ENCODE peak calls at places on chromosome 1, in six cellular contexts. K, B, Q, T, L and C are unnamed samples.

GRCh38 chr1:172905452-172905851 is 145.3 kb downstream of the TNFSF18 start:
- DNase-seq in K (no peak), B (no peak), Q (no peak), T (no peak), L (no peak), C (no peak)

GRCh38 chr1:63713627-63714481 is 60.0 kb upstream of the ROR1 start:
- DNase-seq in K (no peak), B (no peak), Q (no peak), T (no peak), L (no peak), C (no peak)

GRCh38 chr1:214354440-214355148 is 73.6 kb downstream of the SMYD2 start:
- DNase-seq in K (peak; percentile 50), B (no peak), Q (no peak), T (no peak), L (no peak), C (no peak)

GRCh38 chr1:159979257-159979656 is 25.2 kb upstream of the SLAMF9 start:
- DNase-seq in K (no peak), B (no peak), Q (no peak), T (no peak), L (no peak), C (no peak)

GRCh38 chr1:234777850-234778214 is 167.9 kb upstream of the IRF2BP2 start:
- DNase-seq in K (no peak), B (no peak), Q (no peak), T (no peak), L (no peak), C (no peak)

GRCh38 chr1:77511440-77511840 is 171.0 kb downstream of the ZZZ3 start:
- DNase-seq in K (no peak), B (no peak), Q (no peak), T (no peak), L (no peak), C (no peak)

GRCh38 chr1:215277537-215277936 is 195.0 kb downstream of the KCNK2 start:
- DNase-seq in K (no peak), B (no peak), Q (no peak), T (no peak), L (no peak), C (no peak)

GRCh38 chr1:81509619-81510018 is 291.1 kb upstream of the ADGRL2 start:
- DNase-seq in K (no peak), B (no peak), Q (no peak), T (no peak), L (no peak), C (peak; percentile 5)

GRCh38 chr1:77303387-77303786 is 21.6 kb downstream of the AK5 start:
- DNase-seq in K (no peak), B (no peak), Q (no peak), T (no peak), L (no peak), C (no peak)

GRCh38 chr1:244010191-244010590 is 40.9 kb upstream of the ZBTB18 start:
- DNase-seq in K (no peak), B (no peak), Q (no peak), T (no peak), L (no peak), C (no peak)

GRCh38 chr1:113783254-113784103 is 24.2 kb upstream of the PHTF1 start:
- DNase-seq in K (no peak), B (peak; percentile 55), Q (no peak), T (no peak), L (peak; percentile 90), C (no peak)

GRCh38 chr1:160829766-160830165 is 32.9 kb downstream of the CD244 start:
- DNase-seq in K (no peak), B (no peak), Q (no peak), T (no peak), L (no peak), C (no peak)

GRCh38 chr1:2875677-2876531 is 74.4 kb upstream of the TTC34 start:
- DNase-seq in K (peak; percentile 82), B (no peak), Q (peak; percentile 56), T (no peak), L (no peak), C (no peak)

GRCh38 chr1:156471496-156472490 is 28.8 kb downstream of the MEF2D start:
- DNase-seq in K (no peak), B (no peak), Q (no peak), T (peak; percentile 97), L (no peak), C (no peak)

GRCh38 chr1:150622219-150622975 is 7.0 kb downstream of the ENSA start:
- DNase-seq in K (no peak), B (no peak), Q (peak; percentile 46), T (no peak), L (no peak), C (no peak)

DNA sequence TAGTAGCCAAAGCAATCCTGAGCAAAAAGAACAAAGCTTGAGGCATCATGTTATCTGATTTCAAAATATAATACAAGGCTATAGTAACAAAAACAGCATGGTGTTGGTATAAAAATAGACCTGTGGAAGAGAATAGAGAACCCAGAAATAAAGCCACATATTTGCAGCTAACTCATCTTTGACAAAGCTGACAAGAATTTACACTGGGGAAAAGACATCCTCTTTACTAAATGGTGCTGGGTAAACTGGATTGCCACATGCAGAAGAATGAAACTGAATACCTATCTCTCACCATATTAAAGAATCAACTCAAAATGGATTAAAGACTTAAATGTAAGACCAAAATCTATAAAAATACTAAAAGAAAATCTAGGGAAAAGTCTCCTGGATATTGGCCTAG is 59.5 kb upstream of the CD55 start:
- DNase-seq in K (no peak), B (no peak), Q (no peak), T (no peak), L (no peak), C (no peak)
- TF ChIP-seq GABPA in K (no peak), B (no peak), Q (no peak), T (no peak), L (no peak), C (no peak)

GRCh38 chr1:85577421-85578320 is 2.9 kb upstream of the CCN1 start:
- DNase-seq in K (peak; percentile 35), B (no peak), Q (no peak), T (no peak), L (no peak), C (peak; percentile 60)

GRCh38 chr1:85576642-85577420 is 3.7 kb upstream of the CCN1 start:
- DNase-seq in K (peak; percentile 90), B (no peak), Q (peak; percentile 75), T (peak; percentile 37), L (no peak), C (peak; percentile 91)

GRCh38 chr1:85579619-85580018 is 942 bp upstream of the CCN1 start:
- DNase-seq in K (no peak), B (no peak), Q (no peak), T (no peak), L (no peak), C (no peak)

GRCh38 chr1:85580046-85580411 is 532 bp upstream of the CCN1 start:
- DNase-seq in K (peak; percentile 23), B (no peak), Q (no peak), T (peak; percentile 76), L (no peak), C (peak; percentile 56)

GRCh38 chr1:85578321-85579295 is 2.0 kb upstream of the CCN1 start:
- DNase-seq in K (peak; percentile 68), B (no peak), Q (no peak), T (peak; percentile 40), L (no peak), C (no peak)
- TF ChIP-seq GABPA in K (no peak), B (no peak), Q (no peak), T (no peak), L (no peak), C (no peak)

GRCh38 chr1:29136463-29136915 is 12.8 kb upstream of the TMEM200B start:
- DNase-seq in K (peak; percentile 37), B (no peak), Q (peak; percentile 55), T (no peak), L (no peak), C (no peak)
- TF ChIP-seq GABPA in K (no peak), B (no peak), Q (no peak), T (no peak), L (no peak), C (no peak)

GRCh38 chr1:45730780-45731319 is 19.6 kb downstream of the IPP start:
- DNase-seq in K (no peak), B (no peak), Q (no peak), T (no peak), L (no peak), C (no peak)

DNA sequence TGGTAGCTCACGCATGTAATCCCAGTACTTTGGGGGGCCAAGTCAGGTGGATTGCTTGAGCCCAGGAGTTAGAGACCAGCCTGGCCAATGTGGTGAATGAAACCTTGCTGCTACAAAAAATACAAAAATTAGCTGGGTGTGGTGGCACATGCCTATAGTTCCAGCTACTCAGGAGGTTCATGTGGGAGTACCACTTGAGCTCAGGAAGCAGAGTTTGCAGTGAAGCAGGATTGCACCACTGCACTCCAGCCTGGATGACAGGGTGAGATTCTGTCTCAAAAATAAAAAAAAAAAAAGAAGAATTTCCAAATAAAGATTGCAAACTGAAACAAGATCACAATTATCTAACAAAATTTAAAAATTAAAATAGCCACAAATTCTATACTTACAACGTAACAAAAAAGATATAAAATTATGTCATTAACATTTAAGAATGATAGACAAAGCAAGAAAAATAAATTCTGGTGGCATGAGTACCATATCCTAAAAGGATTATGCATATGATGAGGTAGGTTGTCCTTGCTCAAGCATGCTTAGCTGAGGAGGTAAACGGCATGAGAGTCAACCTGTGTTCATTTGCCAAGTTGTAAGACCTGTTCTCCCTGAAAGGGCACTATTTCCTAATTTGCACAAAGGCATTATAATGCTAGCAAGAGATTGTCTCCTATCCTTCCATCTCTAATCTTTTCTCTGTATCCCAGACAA is 20.2 kb downstream of the IPP start:
- DNase-seq in K (no peak), B (no peak), Q (no peak), T (no peak), L (no peak), C (no peak)
- TF ChIP-seq GABPA in K (no peak), B (no peak), Q (no peak), T (no peak), L (no peak), C (no peak)

DNA sequence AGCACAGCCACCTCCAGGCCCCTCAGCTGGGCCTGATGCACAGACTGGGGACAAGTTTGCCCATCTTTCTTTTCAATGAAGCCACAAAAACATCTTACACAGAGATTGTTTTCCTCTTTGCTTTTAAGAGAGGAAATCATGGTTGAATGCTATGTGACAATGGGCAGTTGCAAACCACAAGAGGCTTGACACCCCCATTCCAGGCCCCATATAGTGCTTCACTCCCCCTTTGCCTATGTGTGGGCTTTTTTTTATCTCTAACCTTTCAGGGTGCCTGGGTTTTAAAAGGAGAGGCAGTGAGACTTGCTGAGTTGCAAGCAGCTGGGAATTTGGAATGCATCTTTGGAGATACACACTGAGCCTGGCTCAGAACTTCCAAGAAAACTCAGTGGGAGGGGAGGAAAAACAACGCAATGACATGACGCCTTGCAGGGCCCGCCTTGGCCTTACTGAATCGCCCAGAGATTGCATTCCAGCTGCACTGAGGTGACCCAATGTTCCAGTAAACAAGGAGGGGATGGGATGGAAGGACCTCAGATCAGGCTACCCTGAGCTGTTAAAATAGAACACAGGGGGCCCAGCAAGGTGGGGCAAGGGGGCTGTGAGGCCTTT is 145.2 kb upstream of the ZNF648 start:
- DNase-seq in K (no peak), B (no peak), Q (no peak), T (no peak), L (no peak), C (no peak)
- TF ChIP-seq GABPA in K (no peak), B (no peak), Q (no peak), T (no peak), L (no peak), C (no peak)